ENCODE peak calls at places on chromosomes 7 and 10, in eight cellular contexts. H is cerebellar cortex, F is choroid plexus epithelial cell, A is AG04449, Q is HT1080, K is NCI-H510A treated with DMSO at 0.1 percent for 48 hours, C is AG08396, Z is endothelial cell of umbilical vein. I is an unnamed sample.

GRCh38 chr7:148729984-148730733 is 31.5 kb downstream of the CUL1 start:
- DNase-seq in Q (no peak), Z (no peak), F (peak; percentile 41), C (peak; percentile 63), K (no peak), A (no peak), H (peak; percentile 91), I (peak; percentile 40)

GRCh38 chr10:48464871-48465736 is 139.8 kb downstream of the ARHGAP22 start:
- DNase-seq in C (no peak), Q (no peak), Z (no peak), H (peak; percentile 46), A (no peak), K (no peak), F (no peak), I (no peak)

GRCh38 chr10:34966440-34966839 is 123.7 kb downstream of the CUL2 start:
- DNase-seq in H (no peak), Q (no peak), A (no peak), C (no peak), Z (no peak), K (no peak), F (peak; percentile 45), I (peak; percentile 61)

GRCh38 chr7:110591341-110591740 is 499.6 kb upstream of the LRRN3 start:
- DNase-seq in Q (peak; percentile 13), K (no peak), C (peak; percentile 20), A (no peak), Z (no peak), H (no peak), F (peak; percentile 10), I (no peak)

GRCh38 chr7:80133361-80134104 is 1.1 kb upstream of the GNAI1 start:
- DNase-seq in H (peak; percentile 46), Z (peak; percentile 24), Q (no peak), C (no peak), K (peak; percentile 4), F (peak; percentile 29), A (no peak), I (no peak)

GRCh38 chr10:49518982-49519578 is 19.8 kb downstream of the ERCC6 start:
- DNase-seq in Q (peak; percentile 53), K (peak; percentile 22), C (peak; percentile 60), Z (peak; percentile 62), F (peak; percentile 77), A (no peak), H (peak; percentile 71), I (peak; percentile 75)

GRCh38 chr7:77674878-77675277 is 21.4 kb upstream of the RSBN1L start:
- DNase-seq in F (no peak), A (no peak), H (no peak), K (no peak), Z (no peak), Q (peak; percentile 73), C (no peak), I (peak; percentile 58)

GRCh38 chr10:52486840-52487611 is 172.9 kb downstream of the DKK1 start:
- DNase-seq in Z (peak; percentile 77), K (no peak), Q (peak; percentile 92), H (no peak), C (peak; percentile 65), F (peak; percentile 95), A (peak; percentile 82), I (peak; percentile 91)

GRCh38 chr7:84865560-84865959 is 321.3 kb downstream of the SEMA3D start:
- DNase-seq in K (no peak), Z (no peak), H (no peak), A (no peak), Q (no peak), C (no peak), F (no peak), I (no peak)

GRCh38 chr10:100370561-100370975 is 23.5 kb downstream of the SCD start:
- DNase-seq in Q (peak; percentile 64), H (no peak), Z (no peak), F (no peak), C (no peak), K (no peak), A (no peak), I (peak; percentile 57)

GRCh38 chr10:64115913-64116643 is 594.9 kb downstream of the REEP3 start:
- DNase-seq in C (no peak), F (peak; percentile 19), K (peak; percentile 37), A (no peak), Q (no peak), H (peak; percentile 82), Z (peak; percentile 3), I (no peak)

GRCh38 chr10:108275895-108276685 is 1111.6 kb upstream of the SORCS1 start:
- DNase-seq in Q (no peak), A (no peak), C (no peak), Z (no peak), H (no peak), K (no peak), F (no peak), I (no peak)

GRCh38 chr7:746074-747061 is 19.3 kb upstream of the PRKAR1B start:
- DNase-seq in F (no peak), Q (no peak), C (no peak), K (no peak), A (no peak), Z (no peak), H (peak; percentile 81), I (no peak)

GRCh38 chr7:106365252-106366005 is 80.6 kb upstream of the NAMPT start:
- DNase-seq in Z (no peak), K (no peak), F (peak; percentile 39), H (no peak), C (no peak), Q (no peak), A (no peak), I (peak; percentile 41)

GRCh38 chr7:149199234-149199990 is 4.1 kb downstream of the ZNF282 start:
- DNase-seq in Q (peak; percentile 77), A (no peak), H (no peak), C (no peak), F (peak; percentile 52), Z (peak; percentile 40), K (no peak), I (peak; percentile 25)

GRCh38 chr10:117431160-117431559 is 55.9 kb upstream of the PDZD8 start:
- DNase-seq in C (no peak), F (peak; percentile 39), H (no peak), Z (no peak), K (no peak), A (peak; percentile 17), Q (peak; percentile 28), I (no peak)

GRCh38 chr7:100673942-100674431 is 447 bp downstream of the GNB2 start:
- DNase-seq in C (peak; percentile 40), F (peak; percentile 16), H (no peak), Z (no peak), Q (no peak), K (no peak), A (no peak), I (peak; percentile 38)

GRCh38 chr10:34922138-34922537 is 107.0 kb upstream of the PARD3 start:
- DNase-seq in A (no peak), F (no peak), Z (no peak), Q (no peak), C (peak; percentile 23), K (no peak), H (no peak), I (no peak)

GRCh38 chr7:43577485-43577951 is 5.4 kb upstream of the STK17A start:
- DNase-seq in Z (no peak), K (no peak), C (no peak), Q (peak; percentile 47), A (no peak), H (no peak), F (peak; percentile 80), I (peak; percentile 71)

GRCh38 chr10:77949167-77949566 is 22.6 kb upstream of the DLG5 start:
- DNase-seq in H (peak; percentile 59), Q (peak; percentile 98), A (no peak), C (peak; percentile 60), Z (peak; percentile 18), F (peak; percentile 50), K (no peak), I (peak; percentile 47)

GRCh38 chr7:128889121-128889520 is 21.4 kb downstream of the KCP start:
- DNase-seq in A (no peak), C (no peak), H (no peak), F (no peak), K (no peak), Q (no peak), Z (no peak), I (no peak)

GRCh38 chr7:40619647-40620046 is 484.8 kb downstream of the SUGCT start:
- DNase-seq in K (no peak), Z (no peak), H (no peak), C (no peak), A (no peak), F (no peak), Q (no peak), I (no peak)

GRCh38 chr10:30999084-30999712 is 32.5 kb downstream of the ZNF438 start:
- DNase-seq in K (no peak), Z (peak; percentile 85), F (peak; percentile 56), Q (peak; percentile 73), A (no peak), C (no peak), H (no peak), I (no peak)

GRCh38 chr7:7014827-7015610 is 167.3 kb upstream of the C1GALT1 start:
- DNase-seq in Q (no peak), K (no peak), A (no peak), C (no peak), F (no peak), H (no peak), Z (no peak), I (no peak)